ENCODE peak calls at places on chromosomes 7 and 10, in six cellular contexts. G is head of caudate nucleus; B is activated naive CD8-positive, alpha-beta T cell treated with anti-CD3 and anti-CD28 coated beads, Interleukin-2, amount 50 U/mL, for 16 hours; X is activated T-helper 1 cell treated with anti-CD3 and anti-CD28 coated beads, Interleukin-12 subunit alpha, Interleukin-12 subunit beta, Interleukin-2, Interleukin-4 antibody, amounts not matched to agents 30 ng/mL and 10 ng/mL and 1 ng/mL, durations not matched to agents 14 hours and 24 hours and 36 hours; A is activated CD4-positive, alpha-beta T cell treated with anti-CD3 and anti-CD28 coated beads, Interleukin-2, amount 10 ng/mL, durations not matched to agents 7 days and 5 days; W is HEK293T. O is an unnamed sample.

GRCh38 chr7:78284945-78285344 is 486.4 kb downstream of the PHTF2 start:
- DNase-seq in B (no peak), G (no peak), W (no peak), X (no peak), A (no peak), O (no peak)

GRCh38 chr10:62869958-62870357 is 53.8 kb upstream of the EGR2 start:
- DNase-seq in X (no peak), G (no peak), A (no peak), B (no peak), W (no peak), O (no peak)

GRCh38 chr7:128841171-128841690 is 11.0 kb downstream of the FLNC start:
- DNase-seq in B (no peak), W (no peak), X (no peak), A (no peak), G (no peak), O (peak; percentile 64)

GRCh38 chr10:86344714-86345161 is 21.9 kb downstream of the GRID1 start:
- DNase-seq in G (no peak), B (no peak), X (no peak), A (no peak), W (no peak), O (peak; percentile 7)

GRCh38 chr10:7000063-7000462 is 410.8 kb downstream of the SFMBT2 start:
- DNase-seq in G (no peak), B (no peak), X (no peak), A (no peak), W (no peak), O (no peak)

GRCh38 chr7:84194484-84195260 is at the start of gene SEMA3A:
- DNase-seq in W (peak; percentile 52), X (no peak), A (peak; percentile 19), G (peak; percentile 36), B (no peak), O (peak; percentile 27)

GRCh38 chr7:116173051-116174028 is 37.0 kb upstream of the TES start:
- DNase-seq in X (no peak), G (no peak), A (peak; percentile 63), B (no peak), W (peak; percentile 38), O (no peak)

GRCh38 chr7:127754457-127754856 is 102.5 kb downstream of the SND1 start:
- DNase-seq in X (no peak), A (no peak), W (no peak), B (no peak), G (no peak), O (no peak)

GRCh38 chr7:46058424-46058823 is 137.4 kb upstream of the IGFBP3 start:
- DNase-seq in W (no peak), A (no peak), G (no peak), X (no peak), B (no peak), O (no peak)

GRCh38 chr10:26939290-26939956 is 78.7 kb upstream of the ABI1 start:
- DNase-seq in B (no peak), X (no peak), G (no peak), W (no peak), A (no peak), O (peak; percentile 80)